ENCODE peak calls at places on chromosomes 5 and 9, in eight cellular contexts. H is posterior cingulate gyrus, U is head of caudate nucleus, R is endothelial cell, S is cardiac fibroblast, M is foreskin fibroblast, D is H54, I is EL. E is an unnamed sample.

GRCh38 chr9:29647451-29647850 is 2074.2 kb upstream of the C9orf72 start:
- DNase-seq in H (no peak), U (no peak), R (no peak), S (peak; percentile 0), M (no peak), D (no peak), I (no peak), E (no peak)

GRCh38 chr5:13609504-13609903 is 335.0 kb downstream of the DNAH5 start:
- DNase-seq in H (no peak), U (no peak), R (no peak), S (no peak), M (no peak), D (no peak), I (no peak), E (no peak)

GRCh38 chr9:421896-422295 is 207.2 kb downstream of the DOCK8 start:
- DNase-seq in H (no peak), U (no peak), R (no peak), S (no peak), M (no peak), D (no peak), I (no peak), E (no peak)

GRCh38 chr9:93577045-93577939 is 908 bp downstream of the PHF2 start:
- DNase-seq in H (no peak), U (peak; percentile 24), R (peak; percentile 45), S (no peak), M (no peak), D (peak; percentile 38), I (peak; percentile 20), E (no peak)

GRCh38 chr9:68768619-68769018 is 63.6 kb downstream of the PIP5K1B start:
- DNase-seq in H (no peak), U (no peak), R (no peak), S (no peak), M (no peak), D (no peak), I (no peak), E (no peak)

GRCh38 chr5:166562246-166562645 is 1729.2 kb upstream of the WWC1 start:
- DNase-seq in H (no peak), U (no peak), R (no peak), S (peak; percentile 5), M (no peak), D (no peak), I (no peak), E (peak; percentile 4)

GRCh38 chr9:127780126-127780885 is 1.8 kb upstream of the SH2D3C start:
- DNase-seq in H (no peak), U (peak; percentile 63), R (no peak), S (no peak), M (no peak), D (no peak), I (no peak), E (no peak)

GRCh38 chr5:30040483-30041116 is 1152.9 kb upstream of the CDH6 start:
- DNase-seq in H (peak; percentile 53), U (peak; percentile 66), R (peak; percentile 68), S (peak; percentile 75), M (no peak), D (peak; percentile 33), I (peak; percentile 1), E (peak; percentile 70)

GRCh38 chr9:125393426-125393825 is 131.8 kb downstream of the GAPVD1 start:
- DNase-seq in H (no peak), U (no peak), R (no peak), S (peak; percentile 56), M (peak; percentile 27), D (peak; percentile 90), I (peak; percentile 56), E (no peak)

GRCh38 chr9:68955281-68955680 is 58.6 kb downstream of the PRKACG start:
- DNase-seq in H (no peak), U (no peak), R (no peak), S (no peak), M (no peak), D (no peak), I (no peak), E (no peak)

GRCh38 chr5:164377746-164378145 is 872.3 kb downstream of the MAT2B start:
- DNase-seq in H (no peak), U (no peak), R (no peak), S (peak; percentile 55), M (no peak), D (no peak), I (no peak), E (no peak)

GRCh38 chr5:56853710-56854109 is 38.4 kb downstream of the MAP3K1 start:
- DNase-seq in H (no peak), U (no peak), R (no peak), S (no peak), M (no peak), D (no peak), I (no peak), E (no peak)

GRCh38 chr9:35562895-35563746 is 41.9 kb upstream of the TESK1 start:
- DNase-seq in H (no peak), U (no peak), R (no peak), S (peak; percentile 20), M (no peak), D (no peak), I (no peak), E (no peak)

GRCh38 chr9:130555968-130556367 is 23.4 kb upstream of the FUBP3 start:
- DNase-seq in H (no peak), U (no peak), R (no peak), S (peak; percentile 38), M (no peak), D (no peak), I (no peak), E (no peak)

GRCh38 chr5:147410496-147411395 is 99.1 kb downstream of the DPYSL3 start:
- DNase-seq in H (no peak), U (no peak), R (no peak), S (no peak), M (no peak), D (no peak), I (no peak), E (no peak)

GRCh38 chr9:137390553-137391410 is 32.2 kb downstream of the EXD3 start:
- DNase-seq in H (peak; percentile 85), U (peak; percentile 45), R (no peak), S (no peak), M (peak; percentile 12), D (no peak), I (no peak), E (no peak)

GRCh38 chr9:127170652-127171051 is 48.2 kb upstream of the ANGPTL2 start:
- DNase-seq in H (no peak), U (no peak), R (no peak), S (no peak), M (no peak), D (no peak), I (no peak), E (no peak)

GRCh38 chr5:37619353-37619752 is 220.5 kb downstream of the GDNF start:
- DNase-seq in H (no peak), U (no peak), R (no peak), S (peak; percentile 82), M (peak; percentile 50), D (no peak), I (peak; percentile 20), E (no peak)

E was measured in NCI-H460.